ENCODE peak calls at places on chromosomes 11 and 22, in seven cellular contexts. B is dermis blood vessel endothelial cell, U is iris pigment epithelial cell, X is GM03348, I is AG04450, W is AG04449, E is brain microvascular endothelial cell. Q is an unnamed sample.

GRCh38 chr11:27414644-27415043 is 51.6 kb upstream of the CCDC34 start:
- DNase-seq in B (no peak), U (no peak), X (no peak), I (no peak), W (no peak), E (no peak), Q (no peak)

GRCh38 chr11:46597155-46597554 is 3.3 kb upstream of the AMBRA1 start:
- DNase-seq in B (no peak), U (no peak), X (no peak), I (no peak), W (no peak), E (no peak), Q (no peak)

GRCh38 chr11:131504199-131504949 is 134.0 kb downstream of the NTM start:
- DNase-seq in B (no peak), U (no peak), X (no peak), I (no peak), W (no peak), E (no peak), Q (no peak)

GRCh38 chr22:42452456-42452855 is 20.3 kb upstream of the NFAM1 start:
- DNase-seq in B (no peak), U (no peak), X (no peak), I (no peak), W (no peak), E (no peak), Q (no peak)

GRCh38 chr11:71496421-71496820 is 30.6 kb upstream of the KRTAP5-7 start:
- DNase-seq in B (no peak), U (no peak), X (no peak), I (no peak), W (no peak), E (no peak), Q (no peak)

GRCh38 chr11:16989554-16989953 is 24.7 kb downstream of the PLEKHA7 start:
- DNase-seq in B (no peak), U (no peak), X (no peak), I (no peak), W (no peak), E (no peak), Q (no peak)

GRCh38 chr11:106021181-106021966 is 666 bp downstream of the MSANTD4 start:
- DNase-seq in B (no peak), U (peak; percentile 61), X (peak; percentile 24), I (no peak), W (no peak), E (no peak), Q (no peak)

GRCh38 chr11:5891216-5891800 is 1.7 kb upstream of the OR52E5 start:
- DNase-seq in B (peak; percentile 35), U (peak; percentile 2), X (peak; percentile 18), I (no peak), W (no peak), E (no peak), Q (no peak)

GRCh38 chr11:34910817-34911216 is 5.4 kb downstream of the APIP start:
- DNase-seq in B (no peak), U (no peak), X (no peak), I (no peak), W (no peak), E (no peak), Q (no peak)

GRCh38 chr22:46370584-46371373 is 35.3 kb downstream of the TRMU start:
- DNase-seq in B (no peak), U (no peak), X (no peak), I (no peak), W (no peak), E (no peak), Q (no peak)

GRCh38 chr11:58811499-58811898 is 33.0 kb downstream of the GLYATL2 start:
- DNase-seq in B (no peak), U (no peak), X (no peak), I (no peak), W (no peak), E (no peak), Q (no peak)

GRCh38 chr11:70581991-70582885 is 183.9 kb downstream of the CTTN start:
- DNase-seq in B (no peak), U (no peak), X (no peak), I (no peak), W (no peak), E (no peak), Q (no peak)

GRCh38 chr22:32354360-32355351 is 3.0 kb upstream of the RFPL3 start:
- DNase-seq in B (peak; percentile 96), U (peak; percentile 20), X (no peak), I (peak; percentile 2), W (no peak), E (peak; percentile 7), Q (no peak)

GRCh38 chr22:37735054-37735453 is 38.2 kb downstream of the TRIOBP start:
- DNase-seq in B (peak; percentile 72), U (no peak), X (no peak), I (no peak), W (no peak), E (no peak), Q (no peak)

GRCh38 chr22:23804781-23805291 is 18.1 kb downstream of the SMARCB1 start:
- DNase-seq in B (no peak), U (peak; percentile 91), X (no peak), I (no peak), W (no peak), E (no peak), Q (no peak)